ENCODE peak calls at places on chromosomes 7 and 10, in five cellular contexts. D is activated naive CD4-positive, alpha-beta T cell treated with Interleukin-2 at 50 U/mL for 16 hours; W is T-helper 2 cell; V is C1 segment of cervical spinal cord; K is stimulated activated CD4-positive, alpha-beta T cell treated with anti-CD3 and anti-CD28 coated beads, Interleukin-12 subunit alpha, Interleukin-12 subunit beta, amount 100 ng/mL, for 4 hours. R is an unnamed sample.

GRCh38 chr10:27948191-27948590 is 50.7 kb downstream of the ODAD2 start:
- DNase-seq in K (no peak), W (no peak), V (no peak), D (no peak), R (no peak)

GRCh38 chr7:74092964-74093339 is 9.3 kb downstream of the LIMK1 start:
- DNase-seq in K (no peak), V (peak), W (no peak), D (no peak), R (no peak)

GRCh38 chr7:95376632-95377380 is 19.4 kb downstream of the PON3 start:
- DNase-seq in V (no peak), K (no peak), W (no peak), D (peak), R (no peak)

GRCh38 chr10:72821606-72822005 is 71.9 kb upstream of the OIT3 start:
- DNase-seq in V (no peak), D (no peak), W (no peak), K (no peak), R (no peak)

GRCh38 chr7:74475243-74475986 is 21.7 kb downstream of the GTF2IRD1 start:
- DNase-seq in W (no peak), V (no peak), K (no peak), D (no peak), R (peak)

GRCh38 chr7:157612009-157612663 is 275.3 kb downstream of the DNAJB6 start:
- DNase-seq in W (no peak), D (no peak), V (no peak), K (no peak), R (no peak)

GRCh38 chr10:26367771-26368170 is 70.4 kb upstream of the APBB1IP start:
- DNase-seq in D (peak), V (no peak), K (peak), W (no peak), R (peak)

GRCh38 chr7:101363734-101364374 is 1.2 kb downstream of the COL26A1 start:
- DNase-seq in V (peak), K (peak), D (peak), W (peak), R (peak)

GRCh38 chr10:130902471-130902870 is 409.1 kb downstream of the TCERG1L start:
- DNase-seq in D (no peak), V (no peak), W (no peak), K (no peak), R (no peak)

GRCh38 chr10:34753014-34753757 is 61.9 kb downstream of the PARD3 start:
- DNase-seq in V (no peak), W (no peak), D (no peak), K (no peak), R (no peak)

GRCh38 chr7:156002362-156003001 is 190.2 kb upstream of the SHH start:
- DNase-seq in D (no peak), W (no peak), K (no peak), V (no peak), R (no peak)

GRCh38 chr7:122676466-122676865 is 22.5 kb downstream of the RNF133 start:
- DNase-seq in D (no peak), K (no peak), V (no peak), W (no peak), R (no peak)

GRCh38 chr7:142795339-142795863 is 24.6 kb downstream of the PRSS2 start:
- DNase-seq in W (no peak), D (peak), V (no peak), K (no peak), R (peak)

GRCh38 chr7:193538-194256 is 1.3 kb downstream of the FAM20C start:
- DNase-seq in D (no peak), V (no peak), K (no peak), W (no peak), R (no peak)

GRCh38 chr7:118671149-118671548 is 446.6 kb downstream of the ANKRD7 start:
- DNase-seq in D (no peak), V (no peak), K (no peak), W (no peak), R (no peak)

GRCh38 chr7:24922099-24922773 is 57.7 kb downstream of the OSBPL3 start:
- DNase-seq in K (no peak), V (no peak), W (no peak), D (no peak), R (peak)

R was measured in PC-3.